ENCODE peak calls at places on chromosomes 12 and 14, in nine cellular contexts. S, L, N, K, R, P, I, F and J are unnamed samples.

GRCh38 chr12:31895449-31896150 is 63.6 kb upstream of the RESF1 start:
- DNase-seq in R (no peak), N (no peak), K (no peak), L (no peak), F (no peak), I (no peak), P (no peak), S (no peak), J (no peak)

GRCh38 chr14:92093320-92093719 is 13.1 kb downstream of the ATXN3 start:
- DNase-seq in P (no peak), K (no peak), S (no peak), L (peak), I (no peak), R (no peak), N (no peak), F (no peak), J (no peak)

GRCh38 chr12:5433081-5433839 is 1.4 kb downstream of the NTF3 start:
- DNase-seq in N (no peak), P (no peak), L (peak), I (no peak), K (no peak), S (no peak), F (no peak), R (no peak), J (no peak)

GRCh38 chr12:125218952-125219351 is 153.7 kb downstream of the AACS start:
- DNase-seq in S (no peak), R (no peak), K (no peak), I (no peak), L (no peak), P (no peak), F (no peak), N (no peak), J (no peak)

GRCh38 chr14:79254069-79254775 is 957.1 kb downstream of the DIO2 start:
- DNase-seq in P (no peak), N (no peak), F (no peak), I (no peak), K (no peak), L (no peak), R (no peak), S (no peak), J (no peak)

GRCh38 chr14:31083781-31084180 is 57.6 kb upstream of the STRN3 start:
- DNase-seq in K (no peak), S (no peak), L (no peak), P (no peak), F (no peak), R (no peak), I (no peak), N (no peak), J (peak)

GRCh38 chr12:4387607-4388006 is 8.1 kb upstream of the FGF23 start:
- DNase-seq in R (no peak), F (no peak), L (no peak), P (no peak), K (no peak), S (no peak), I (no peak), N (no peak), J (no peak)

GRCh38 chr14:36656769-36657408 is 4.8 kb upstream of the PAX9 start:
- DNase-seq in P (no peak), R (no peak), I (no peak), F (no peak), K (no peak), S (no peak), L (no peak), N (no peak), J (no peak)

GRCh38 chr12:57756406-57757341 is 1.8 kb downstream of the MARCHF9 start:
- DNase-seq in S (peak), K (peak), I (peak), N (peak), L (peak), F (peak), P (peak), R (peak), J (peak)

GRCh38 chr14:22039938-22040780 is 366.5 kb upstream of the OR4E1 start:
- DNase-seq in N (peak), S (peak), L (no peak), P (no peak), I (peak), K (peak), F (no peak), R (peak), J (peak)

GRCh38 chr14:64191756-64192155 is 102.4 kb downstream of the ESR2 start:
- DNase-seq in K (no peak), S (no peak), L (no peak), F (no peak), N (no peak), I (no peak), R (no peak), P (no peak), J (no peak)

GRCh38 chr14:34398024-34398423 is 64.0 kb downstream of the SPTSSA start:
- DNase-seq in K (no peak), S (no peak), L (no peak), R (no peak), I (no peak), F (no peak), P (no peak), N (no peak), J (no peak)

GRCh38 chr12:68838046-68838886 is 30.3 kb downstream of the MDM2 start:
- DNase-seq in I (no peak), N (no peak), L (no peak), R (no peak), S (peak), F (no peak), K (no peak), P (no peak), J (no peak)

GRCh38 chr12:14185441-14186192 is 179.9 kb upstream of the ATF7IP start:
- DNase-seq in F (peak), P (no peak), N (peak), L (peak), I (peak), R (peak), K (no peak), S (peak), J (peak)

GRCh38 chr14:74502236-74503019 is 8.9 kb downstream of the ISCA2 start:
- DNase-seq in P (no peak), K (no peak), S (peak), F (no peak), N (peak), L (peak), R (no peak), I (no peak), J (peak)

GRCh38 chr14:51604078-51604477 is 47.6 kb upstream of the FRMD6 start:
- DNase-seq in S (no peak), N (no peak), K (no peak), I (no peak), R (no peak), P (no peak), L (no peak), F (no peak), J (no peak)

GRCh38 chr12:13173537-13173936 is 23.0 kb upstream of the EMP1 start:
- DNase-seq in S (peak), L (no peak), F (no peak), I (no peak), R (no peak), K (no peak), N (peak), P (peak), J (peak)

GRCh38 chr12:130547480-130548155 is 168.5 kb downstream of the RIMBP2 start:
- DNase-seq in N (no peak), L (no peak), K (no peak), S (no peak), F (no peak), R (no peak), P (no peak), I (no peak), J (no peak)

GRCh38 chr12:16492240-16492639 is 113.7 kb downstream of the LMO3 start:
- DNase-seq in N (no peak), F (no peak), K (no peak), L (no peak), P (no peak), R (no peak), S (no peak), I (no peak), J (peak)

GRCh38 chr12:131436922-131437705 is 273.8 kb upstream of the SFSWAP start:
- DNase-seq in F (no peak), S (no peak), L (no peak), R (no peak), N (no peak), K (no peak), I (no peak), P (no peak), J (no peak)

GRCh38 chr12:51694146-51694545 is 103.1 kb downstream of the SCN8A start:
- DNase-seq in K (no peak), L (no peak), R (no peak), F (no peak), N (no peak), S (no peak), I (no peak), P (no peak), J (no peak)

GRCh38 chr12:105317453-105317852 is 13.0 kb upstream of the C12orf75 start:
- DNase-seq in P (no peak), F (no peak), S (no peak), L (no peak), I (no peak), R (no peak), K (no peak), N (no peak), J (no peak)

GRCh38 chr12:76236640-76237039 is 111.6 kb downstream of the BBS10 start:
- DNase-seq in S (no peak), I (no peak), F (no peak), N (no peak), K (no peak), R (no peak), P (no peak), L (no peak), J (no peak)